ENCODE peak calls at places on chromosomes 13 and 19, in six cellular contexts. M, K, T, Q, C and V are unnamed samples.

GRCh38 chr13:33284916-33285315 is 639 bp downstream of the STARD13 start:
- DNase-seq in K (no peak), C (no peak), M (no peak), T (no peak), Q (peak), V (peak)

GRCh38 chr13:113625965-113626661 is 31.9 kb downstream of the ATP4B start:
- DNase-seq in M (no peak), Q (no peak), T (no peak), K (no peak), C (no peak), V (no peak)

GRCh38 chr13:96984061-96984508 is 10.2 kb downstream of the OXGR1 start:
- DNase-seq in C (no peak), Q (no peak), K (no peak), T (no peak), M (peak), V (peak)

GRCh38 chr13:79393564-79394249 is 12.3 kb downstream of the RBM26 start:
- DNase-seq in Q (peak), T (no peak), M (no peak), K (peak), C (no peak), V (no peak)

GRCh38 chr13:104143760-104144406 is 1077.7 kb upstream of the SLC10A2 start:
- DNase-seq in C (no peak), T (no peak), M (no peak), Q (no peak), K (no peak), V (no peak)

GRCh38 chr13:102033316-102033715 is 368.5 kb downstream of the FGF14 start:
- DNase-seq in M (no peak), C (no peak), K (no peak), T (no peak), Q (no peak), V (no peak)

GRCh38 chr19:41330946-41331678 is 21.1 kb downstream of the CCDC97 start:
- DNase-seq in T (no peak), M (no peak), C (no peak), K (no peak), Q (no peak), V (no peak)

GRCh38 chr13:30526612-30527217 is 61.0 kb upstream of the HMGB1 start:
- DNase-seq in K (no peak), T (no peak), C (no peak), M (no peak), Q (peak), V (no peak)

GRCh38 chr13:105441406-105441805 is 1094.1 kb downstream of the EFNB2 start:
- DNase-seq in M (no peak), T (no peak), C (no peak), K (no peak), Q (no peak), V (no peak)

GRCh38 chr13:38308736-38309135 is 40.9 kb upstream of the UFM1 start:
- DNase-seq in Q (peak), M (peak), T (no peak), K (no peak), C (no peak), V (no peak)

GRCh38 chr19:52957591-52957990 is 5.1 kb downstream of the ZNF816 start:
- DNase-seq in Q (no peak), C (no peak), T (no peak), K (no peak), M (peak), V (no peak)